ENCODE peak calls at places on chromosomes 11 and 22, in seven cellular contexts. J is GM12878, O is HepG2, U is HCT116, A is SK-N-SH, M is H1, W is K562. C is an unnamed sample.
A peak's percentile ranks its signal among the peaks of the same experiment; 100 is the strongest.

GRCh38 chr11:83125577-83125976 is 31.4 kb upstream of the PCF11 start:
- DNase-seq in J (no peak), W (no peak), M (no peak), U (no peak), O (no peak), A (no peak), C (no peak)

GRCh38 chr22:38700789-38701628 is at the start of gene JOSD1:
- DNase-seq in A (peak; percentile 91), W (peak; percentile 94), U (peak; percentile 87), J (peak; percentile 67), O (peak; percentile 74), M (peak; percentile 99), C (peak; percentile 82)

GRCh38 chr11:130854483-130854882 is 61.8 kb downstream of the SNX19 start:
- DNase-seq in M (no peak), U (no peak), J (peak; percentile 24), A (no peak), O (no peak), W (no peak), C (no peak)

GRCh38 chr11:121466063-121466794 is 13.5 kb upstream of the SORL1-AS1 start:
- DNase-seq in O (peak; percentile 76), U (peak; percentile 93), M (peak; percentile 77), W (peak; percentile 19), J (no peak), A (peak; percentile 79), C (peak; percentile 82)

GRCh38 chr22:32204211-32204855 is 540 bp downstream of the RFPL2 start:
- DNase-seq in W (no peak), J (no peak), M (peak; percentile 71), U (no peak), A (peak; percentile 60), O (peak; percentile 9), C (no peak)

GRCh38 chr22:47801541-47802245 is 1039.2 kb downstream of the TBC1D22A start:
- DNase-seq in M (no peak), A (no peak), W (no peak), O (no peak), U (no peak), J (no peak), C (no peak)

GRCh38 chr22:25979968-25980367 is 189.3 kb upstream of the SEZ6L start:
- DNase-seq in M (no peak), J (no peak), U (no peak), O (no peak), W (no peak), A (no peak), C (no peak)

GRCh38 chr11:69951821-69952590 is 126.1 kb upstream of the ANO1 start:
- DNase-seq in W (no peak), A (no peak), U (no peak), J (no peak), M (no peak), O (no peak), C (no peak)

GRCh38 chr11:123011510-123011909 is 29.9 kb upstream of the BSX start:
- DNase-seq in J (no peak), M (no peak), A (no peak), O (no peak), U (no peak), W (no peak), C (no peak)

GRCh38 chr11:35785287-35786167 is 123.0 kb downstream of the TRIM44 start:
- DNase-seq in J (peak; percentile 43), M (no peak), O (no peak), W (no peak), A (no peak), U (no peak), C (no peak)

GRCh38 chr22:37549704-37550059 is 10.6 kb upstream of the CDC42EP1 start:
- DNase-seq in M (no peak), O (no peak), U (no peak), J (no peak), W (no peak), A (peak; percentile 62), C (no peak)

GRCh38 chr11:118917488-118918127 is 8.1 kb downstream of the BCL9L start:
- DNase-seq in O (peak; percentile 74), A (no peak), J (no peak), M (no peak), U (no peak), W (no peak), C (no peak)

DNA sequence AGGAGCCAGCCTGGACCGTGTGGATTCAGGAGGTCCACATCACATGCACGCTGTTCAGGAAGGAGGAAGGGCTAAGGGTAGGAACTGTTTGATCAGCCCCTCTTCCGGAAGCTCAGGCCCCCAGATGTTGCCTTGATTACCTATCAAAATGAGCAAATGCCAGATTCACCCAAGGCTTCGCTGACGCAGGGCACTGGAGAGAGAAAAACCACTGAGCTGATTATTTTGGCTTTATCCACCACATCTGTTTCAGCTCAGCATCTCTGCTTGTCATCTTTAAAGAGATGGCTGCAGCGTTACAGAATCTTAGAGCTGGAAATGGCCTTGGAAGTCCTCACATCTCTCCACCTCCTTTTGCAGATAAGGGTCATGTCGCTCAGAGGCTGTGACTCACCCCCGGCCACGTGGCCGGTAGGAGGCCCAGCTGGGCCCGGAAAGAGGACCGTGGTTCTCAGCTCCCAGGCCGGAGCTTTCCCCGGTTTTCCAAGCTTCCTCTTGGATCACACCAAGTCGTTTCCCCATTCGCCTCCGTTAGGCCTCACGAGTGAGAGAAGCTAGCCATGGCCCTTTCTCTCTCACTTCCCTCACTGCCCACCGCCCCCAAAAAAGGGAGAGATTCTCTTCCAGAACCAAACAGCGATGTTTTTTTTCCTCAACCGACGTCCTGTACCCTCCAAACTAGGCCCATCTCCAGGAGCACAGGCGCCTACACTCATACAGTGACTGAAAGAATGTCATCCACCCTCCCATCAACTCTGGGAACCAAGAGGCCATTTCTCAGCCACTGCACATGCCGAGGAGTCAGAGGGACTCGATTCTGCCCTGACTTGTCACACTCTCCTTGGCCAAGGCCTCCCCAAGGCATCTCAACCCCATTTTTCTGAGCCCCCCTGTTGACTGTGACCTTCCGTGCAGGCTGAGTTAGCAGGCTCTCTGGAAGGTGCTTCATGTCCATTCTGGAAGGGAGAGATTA is 37.6 kb downstream of the LIF start:
- DNase-seq in O (peak; percentile 65), J (no peak), W (peak; percentile 86), U (no peak), A (peak; percentile 61), M (no peak), C (no peak)
- TF ChIP-seq YY1 in O (peak; percentile 30), J (no peak), W (no peak), U (peak; percentile 22), A (peak; percentile 60), M (no peak), C (no peak)

GRCh38 chr11:66983275-66983924 is 8.3 kb downstream of the C11orf86 start:
- DNase-seq in O (no peak), M (no peak), A (no peak), U (no peak), W (no peak), J (no peak), C (no peak)
- TF ChIP-seq YY1 in O (no peak), M (no peak), A (no peak), U (no peak), W (no peak), J (no peak), C (no peak)

GRCh38 chr22:33853200-33854097 is 66.8 kb downstream of the LARGE1 start:
- DNase-seq in J (peak; percentile 53), M (no peak), A (peak; percentile 64), W (no peak), U (no peak), O (peak; percentile 19), C (no peak)

GRCh38 chr22:33851240-33851639 is 69.0 kb downstream of the LARGE1 start:
- DNase-seq in W (no peak), J (no peak), U (no peak), A (no peak), M (no peak), O (no peak), C (no peak)

GRCh38 chr22:33850227-33850626 is 70.0 kb downstream of the LARGE1 start:
- DNase-seq in J (no peak), U (no peak), A (no peak), W (no peak), O (no peak), M (no peak), C (no peak)

GRCh38 chr22:33850724-33851123 is 69.6 kb downstream of the LARGE1 start:
- DNase-seq in O (no peak), W (no peak), U (no peak), J (no peak), M (no peak), A (no peak), C (no peak)

GRCh38 chr22:33851985-33852384 is 68.3 kb downstream of the LARGE1 start:
- DNase-seq in J (no peak), W (no peak), U (no peak), O (no peak), A (no peak), M (no peak), C (no peak)
- TF ChIP-seq YY1 in J (no peak), W (no peak), U (no peak), O (no peak), A (no peak), M (no peak), C (no peak)

DNA sequence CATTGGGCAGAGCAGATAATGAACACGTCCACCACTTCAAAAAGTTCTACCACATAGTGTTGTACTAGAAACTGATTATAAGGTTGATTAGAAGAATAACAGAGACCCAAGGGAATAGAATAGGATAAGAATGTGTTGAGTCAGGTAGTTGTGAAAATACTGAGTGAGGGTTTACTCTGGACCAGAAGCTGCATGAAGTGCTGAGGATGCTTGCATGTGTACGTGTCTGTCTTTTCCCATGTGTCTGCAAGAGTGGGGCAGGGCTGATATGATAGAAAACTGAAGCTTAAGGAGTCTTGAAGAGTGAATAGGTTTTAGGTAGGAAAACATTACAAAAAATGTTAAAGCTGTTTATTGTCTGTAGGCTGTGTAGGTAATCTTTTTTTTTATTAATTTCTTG is 20.6 kb downstream of the TRPC6 start:
- DNase-seq in W (no peak), U (no peak), M (no peak), A (no peak), O (no peak), J (no peak), C (no peak)
- TF ChIP-seq YY1 in W (no peak), U (no peak), M (no peak), A (no peak), O (no peak), J (no peak), C (no peak)

GRCh38 chr11:48168815-48169214 is 47.8 kb upstream of the OR4B1 start:
- DNase-seq in J (no peak), A (no peak), W (no peak), O (no peak), U (no peak), M (no peak), C (no peak)

GRCh38 chr11:48170176-48170839 is 46.3 kb upstream of the OR4B1 start:
- DNase-seq in W (no peak), J (no peak), M (no peak), A (no peak), U (no peak), O (no peak), C (no peak)

GRCh38 chr11:48169259-48169658 is 47.4 kb upstream of the OR4B1 start:
- DNase-seq in O (no peak), A (no peak), W (peak; percentile 28), J (no peak), U (no peak), M (no peak), C (no peak)

GRCh38 chr11:48169706-48170105 is 46.9 kb upstream of the OR4B1 start:
- DNase-seq in A (no peak), W (peak; percentile 5), U (no peak), O (no peak), M (no peak), J (no peak), C (no peak)

GRCh38 chr11:48170840-48171233 is 45.8 kb upstream of the OR4B1 start:
- DNase-seq in O (no peak), J (no peak), A (no peak), U (no peak), W (no peak), M (no peak), C (no peak)
- TF ChIP-seq YY1 in O (no peak), J (no peak), A (no peak), U (no peak), W (no peak), M (no peak), C (no peak)

C was measured in NT2/D1.